ENCODE peak calls at places on chromosome 17, in eight cellular contexts. One of them, this sample, is unnamed.

GRCh38 chr17:58403312-58403711 is 14.0 kb downstream of the RNF43 start:
- DNase-seq in AG04450: no peak
- DNase-seq in fibroblast of the aortic adventitia: no peak
- DNase-seq in neural progenitor cell: peak
- DNase-seq in mucosa of descending colon: no peak
- DNase-seq in upper lobe of right lung: no peak
- DNase-seq in AG10803: no peak
- DNase-seq in BJ: no peak
- DNase-seq in this sample: no peak

GRCh38 chr17:29565643-29566472 is 979 bp downstream of the ABHD15 start:
- DNase-seq in upper lobe of right lung: peak
- DNase-seq in fibroblast of the aortic adventitia: no peak
- DNase-seq in AG04450: no peak
- DNase-seq in AG10803: no peak
- DNase-seq in mucosa of descending colon: peak
- DNase-seq in BJ: no peak
- DNase-seq in neural progenitor cell: peak
- DNase-seq in this sample: no peak

GRCh38 chr17:45374501-45374900 is 57.7 kb upstream of the MAP3K14 start:
- DNase-seq in AG04450: no peak
- DNase-seq in fibroblast of the aortic adventitia: no peak
- DNase-seq in BJ: no peak
- DNase-seq in neural progenitor cell: no peak
- DNase-seq in AG10803: no peak
- DNase-seq in upper lobe of right lung: no peak
- DNase-seq in mucosa of descending colon: no peak
- DNase-seq in this sample: no peak

GRCh38 chr17:4519361-4519788 is 20.7 kb downstream of the SPNS2 start:
- DNase-seq in BJ: no peak
- DNase-seq in fibroblast of the aortic adventitia: no peak
- DNase-seq in upper lobe of right lung: peak
- DNase-seq in AG10803: no peak
- DNase-seq in AG04450: no peak
- DNase-seq in mucosa of descending colon: no peak
- DNase-seq in neural progenitor cell: no peak
- DNase-seq in this sample: no peak

GRCh38 chr17:20200016-20200788 is 191.0 kb downstream of the SPECC1 start:
- DNase-seq in neural progenitor cell: peak
- DNase-seq in BJ: peak
- DNase-seq in AG10803: peak
- DNase-seq in upper lobe of right lung: no peak
- DNase-seq in fibroblast of the aortic adventitia: no peak
- DNase-seq in AG04450: no peak
- DNase-seq in mucosa of descending colon: no peak
- DNase-seq in this sample: no peak

GRCh38 chr17:14318109-14318905 is 17.4 kb downstream of the HS3ST3B1 start:
- DNase-seq in upper lobe of right lung: no peak
- DNase-seq in BJ: no peak
- DNase-seq in AG04450: no peak
- DNase-seq in mucosa of descending colon: no peak
- DNase-seq in fibroblast of the aortic adventitia: no peak
- DNase-seq in AG10803: no peak
- DNase-seq in neural progenitor cell: no peak
- DNase-seq in this sample: no peak

GRCh38 chr17:82300707-82301270 is 16.6 kb downstream of the CD7 start:
- DNase-seq in AG04450: no peak
- DNase-seq in fibroblast of the aortic adventitia: peak
- DNase-seq in mucosa of descending colon: peak
- DNase-seq in BJ: no peak
- DNase-seq in AG10803: peak
- DNase-seq in neural progenitor cell: peak
- DNase-seq in upper lobe of right lung: peak
- DNase-seq in this sample: peak

GRCh38 chr17:31452101-31452500 is 60.6 kb downstream of the RAB11FIP4 start:
- DNase-seq in BJ: no peak
- DNase-seq in upper lobe of right lung: no peak
- DNase-seq in mucosa of descending colon: no peak
- DNase-seq in AG10803: peak
- DNase-seq in neural progenitor cell: peak
- DNase-seq in AG04450: no peak
- DNase-seq in fibroblast of the aortic adventitia: no peak
- DNase-seq in this sample: no peak

GRCh38 chr17:11506635-11507034 is 91.6 kb upstream of the DNAH9 start:
- DNase-seq in AG10803: no peak
- DNase-seq in upper lobe of right lung: no peak
- DNase-seq in BJ: no peak
- DNase-seq in AG04450: no peak
- DNase-seq in mucosa of descending colon: no peak
- DNase-seq in fibroblast of the aortic adventitia: no peak
- DNase-seq in neural progenitor cell: peak
- DNase-seq in this sample: no peak

GRCh38 chr17:57553525-57553924 is 191.6 kb downstream of the CCDC182 start:
- DNase-seq in neural progenitor cell: no peak
- DNase-seq in fibroblast of the aortic adventitia: peak
- DNase-seq in AG04450: peak
- DNase-seq in BJ: no peak
- DNase-seq in upper lobe of right lung: no peak
- DNase-seq in mucosa of descending colon: no peak
- DNase-seq in AG10803: no peak
- DNase-seq in this sample: peak

GRCh38 chr17:37699285-37699973 is 45.4 kb downstream of the HNF1B start:
- DNase-seq in upper lobe of right lung: no peak
- DNase-seq in fibroblast of the aortic adventitia: no peak
- DNase-seq in AG04450: no peak
- DNase-seq in AG10803: peak
- DNase-seq in BJ: no peak
- DNase-seq in neural progenitor cell: no peak
- DNase-seq in mucosa of descending colon: peak
- DNase-seq in this sample: no peak

GRCh38 chr17:37698856-37699255 is 46.0 kb downstream of the HNF1B start:
- DNase-seq in AG10803: no peak
- DNase-seq in fibroblast of the aortic adventitia: no peak
- DNase-seq in upper lobe of right lung: no peak
- DNase-seq in mucosa of descending colon: no peak
- DNase-seq in BJ: no peak
- DNase-seq in neural progenitor cell: no peak
- DNase-seq in AG04450: no peak
- DNase-seq in this sample: no peak

GRCh38 chr17:37700881-37701280 is 44.0 kb downstream of the HNF1B start:
- DNase-seq in mucosa of descending colon: no peak
- DNase-seq in AG04450: no peak
- DNase-seq in fibroblast of the aortic adventitia: no peak
- DNase-seq in BJ: no peak
- DNase-seq in AG10803: no peak
- DNase-seq in upper lobe of right lung: no peak
- DNase-seq in neural progenitor cell: no peak
- DNase-seq in this sample: no peak

GRCh38 chr17:37701424-37702020 is 43.3 kb downstream of the HNF1B start:
- DNase-seq in neural progenitor cell: peak
- DNase-seq in BJ: no peak
- DNase-seq in mucosa of descending colon: peak
- DNase-seq in fibroblast of the aortic adventitia: peak
- DNase-seq in AG04450: no peak
- DNase-seq in upper lobe of right lung: peak
- DNase-seq in AG10803: no peak
- DNase-seq in this sample: peak

GRCh38 chr17:37702605-37703004 is 42.3 kb downstream of the HNF1B start:
- DNase-seq in upper lobe of right lung: no peak
- DNase-seq in AG04450: peak
- DNase-seq in AG10803: peak
- DNase-seq in mucosa of descending colon: no peak
- DNase-seq in fibroblast of the aortic adventitia: peak
- DNase-seq in BJ: peak
- DNase-seq in neural progenitor cell: no peak
- DNase-seq in this sample: peak
- TF ChIP-seq CTCF in upper lobe of right lung: no peak
- TF ChIP-seq CTCF in AG04450: no peak
- TF ChIP-seq CTCF in AG10803: peak
- TF ChIP-seq CTCF in mucosa of descending colon: no peak
- TF ChIP-seq CTCF in fibroblast of the aortic adventitia: no peak
- TF ChIP-seq CTCF in BJ: no peak
- TF ChIP-seq CTCF in neural progenitor cell: no peak
- TF ChIP-seq CTCF in this sample: no peak

DNA sequence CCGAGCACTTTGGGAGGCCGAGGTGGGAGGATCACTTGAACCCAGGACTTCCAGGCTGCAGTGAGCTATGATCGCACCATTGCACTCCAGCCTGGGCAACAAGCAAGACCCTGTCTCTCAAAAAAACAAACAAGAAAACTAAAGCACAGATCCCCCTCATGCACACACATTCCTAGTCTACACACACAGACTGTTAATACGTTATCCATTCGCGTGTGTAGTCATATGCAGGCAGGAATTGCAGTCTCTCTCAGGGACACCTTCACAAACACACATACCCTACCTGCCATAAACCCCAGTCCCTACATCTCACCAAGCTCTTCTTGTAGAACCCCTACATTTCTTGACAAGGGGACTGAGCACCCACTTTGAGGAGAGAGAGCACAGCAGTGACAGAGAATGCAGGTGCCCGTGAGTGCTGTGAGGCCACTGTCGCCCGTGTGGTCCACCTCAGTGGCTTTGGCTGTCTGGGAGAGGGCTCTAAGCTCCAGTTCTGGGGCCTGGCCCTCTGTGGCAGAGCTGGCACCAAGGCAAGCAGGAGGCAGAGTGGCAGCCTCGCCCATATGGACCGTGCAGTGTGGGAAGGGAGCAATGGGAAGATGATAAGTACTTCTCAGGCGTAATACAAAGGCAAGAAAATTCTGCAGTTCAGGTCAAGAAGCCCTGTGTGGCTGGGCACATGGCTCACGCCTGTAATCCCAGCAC is 59.0 kb upstream of the RPH3AL start:
- DNase-seq in AG04450: no peak
- DNase-seq in fibroblast of the aortic adventitia: no peak
- DNase-seq in upper lobe of right lung: no peak
- DNase-seq in AG10803: no peak
- DNase-seq in mucosa of descending colon: no peak
- DNase-seq in BJ: no peak
- DNase-seq in neural progenitor cell: no peak
- DNase-seq in this sample: no peak
- H3K4me3 ChIP-seq in AG04450: peak
- H3K4me3 ChIP-seq in fibroblast of the aortic adventitia: peak
- H3K4me3 ChIP-seq in upper lobe of right lung: no peak
- H3K4me3 ChIP-seq in AG10803: no peak
- H3K4me3 ChIP-seq in mucosa of descending colon: no peak
- H3K4me3 ChIP-seq in BJ: no peak
- H3K4me3 ChIP-seq in neural progenitor cell: no peak
- H3K4me3 ChIP-seq in this sample: no peak

DNA sequence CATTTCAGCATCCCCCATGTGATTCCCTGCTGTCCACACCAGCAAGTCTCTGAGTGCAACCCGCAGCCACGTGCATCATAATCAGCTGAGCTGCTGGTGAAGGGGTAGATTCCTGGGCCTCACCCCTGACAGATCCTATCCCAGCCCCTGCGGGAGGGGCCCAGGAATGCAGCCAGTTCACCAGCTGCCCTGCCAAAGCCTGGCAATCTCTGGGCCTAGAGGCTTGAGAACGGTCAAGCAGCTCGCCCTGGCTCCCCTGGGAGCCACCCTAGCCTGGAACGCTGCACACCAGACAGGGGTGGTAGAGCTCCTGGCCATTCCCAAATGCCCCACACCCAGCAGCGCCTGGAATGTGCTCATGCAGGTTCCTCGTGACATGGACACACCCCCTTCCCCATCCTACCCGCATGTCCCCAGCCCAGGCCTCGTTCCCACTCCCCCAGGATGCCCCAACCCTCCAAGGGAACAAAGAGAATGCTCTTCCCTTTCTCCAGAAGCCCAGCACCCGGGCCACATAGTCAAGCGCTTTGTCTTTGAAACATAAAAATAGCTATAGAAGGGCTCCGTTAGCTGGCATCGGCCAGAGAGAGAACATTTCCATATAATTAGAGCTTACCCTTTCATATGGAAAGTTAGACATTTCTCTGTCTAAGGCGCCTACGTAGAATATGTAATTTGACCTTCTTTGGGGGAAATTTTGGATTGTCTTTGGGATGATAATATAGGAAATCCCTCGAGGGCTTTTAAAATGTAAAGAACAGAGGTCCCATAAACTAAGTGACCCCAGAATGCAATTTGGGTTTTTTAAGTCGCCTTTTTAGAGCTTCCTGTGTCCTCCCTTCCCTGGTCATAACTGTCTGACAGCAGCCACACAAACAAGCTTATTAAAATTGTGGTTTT is 3.4 kb downstream of the CEP295NL start:
- DNase-seq in upper lobe of right lung: peak
- DNase-seq in AG04450: no peak
- DNase-seq in BJ: no peak
- DNase-seq in neural progenitor cell: peak
- DNase-seq in mucosa of descending colon: no peak
- DNase-seq in AG10803: peak
- DNase-seq in fibroblast of the aortic adventitia: peak
- DNase-seq in this sample: no peak
- TF ChIP-seq CTCF in upper lobe of right lung: no peak
- TF ChIP-seq CTCF in AG04450: no peak
- TF ChIP-seq CTCF in BJ: no peak
- TF ChIP-seq CTCF in neural progenitor cell: no peak
- TF ChIP-seq CTCF in mucosa of descending colon: no peak
- TF ChIP-seq CTCF in AG10803: no peak
- TF ChIP-seq CTCF in fibroblast of the aortic adventitia: no peak
- TF ChIP-seq CTCF in this sample: no peak

GRCh38 chr17:76452646-76453430 is at the start of gene UBE2O:
- DNase-seq in AG10803: peak
- DNase-seq in AG04450: no peak
- DNase-seq in neural progenitor cell: peak
- DNase-seq in mucosa of descending colon: peak
- DNase-seq in upper lobe of right lung: peak
- DNase-seq in BJ: no peak
- DNase-seq in fibroblast of the aortic adventitia: peak
- DNase-seq in this sample: peak

GRCh38 chr17:76452102-76452645 is 778 bp downstream of the UBE2O start:
- DNase-seq in mucosa of descending colon: peak
- DNase-seq in BJ: no peak
- DNase-seq in AG04450: no peak
- DNase-seq in upper lobe of right lung: no peak
- DNase-seq in fibroblast of the aortic adventitia: no peak
- DNase-seq in neural progenitor cell: peak
- DNase-seq in AG10803: no peak
- DNase-seq in this sample: no peak

GRCh38 chr17:76453431-76453743 is 435 bp upstream of the UBE2O start:
- DNase-seq in BJ: no peak
- DNase-seq in AG04450: no peak
- DNase-seq in fibroblast of the aortic adventitia: no peak
- DNase-seq in upper lobe of right lung: no peak
- DNase-seq in neural progenitor cell: no peak
- DNase-seq in AG10803: no peak
- DNase-seq in mucosa of descending colon: no peak
- DNase-seq in this sample: no peak

GRCh38 chr17:76449126-76449525 is 3.8 kb downstream of the UBE2O start:
- DNase-seq in AG04450: no peak
- DNase-seq in BJ: no peak
- DNase-seq in neural progenitor cell: no peak
- DNase-seq in fibroblast of the aortic adventitia: peak
- DNase-seq in upper lobe of right lung: no peak
- DNase-seq in mucosa of descending colon: no peak
- DNase-seq in AG10803: no peak
- DNase-seq in this sample: no peak

DNA sequence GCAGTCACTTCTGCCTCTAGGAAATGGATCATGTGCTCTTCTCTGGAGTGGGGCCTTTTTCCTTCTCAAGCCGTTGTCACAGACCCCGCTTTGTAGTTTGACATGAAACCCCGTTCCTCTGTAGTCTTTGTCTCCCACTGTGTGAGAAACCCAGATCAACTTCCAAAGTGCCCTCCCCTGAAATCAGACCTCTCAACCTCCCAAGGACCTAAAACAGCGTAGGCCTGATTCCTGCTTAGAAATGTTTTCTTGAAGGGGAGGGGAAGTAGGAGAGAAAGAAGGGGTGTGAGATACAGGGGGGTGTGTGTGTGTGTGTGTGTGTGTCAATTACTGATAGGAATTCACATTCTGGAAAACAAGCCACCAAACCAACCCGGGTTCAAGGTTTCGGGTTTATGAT is 1.5 kb downstream of the UBE2O start:
- DNase-seq in neural progenitor cell: peak
- DNase-seq in upper lobe of right lung: no peak
- DNase-seq in fibroblast of the aortic adventitia: no peak
- DNase-seq in mucosa of descending colon: no peak
- DNase-seq in BJ: no peak
- DNase-seq in AG04450: no peak
- DNase-seq in AG10803: no peak
- DNase-seq in this sample: no peak
- H3K4me3 ChIP-seq in neural progenitor cell: peak
- H3K4me3 ChIP-seq in upper lobe of right lung: no peak
- H3K4me3 ChIP-seq in fibroblast of the aortic adventitia: peak
- H3K4me3 ChIP-seq in mucosa of descending colon: no peak
- H3K4me3 ChIP-seq in BJ: peak
- H3K4me3 ChIP-seq in AG04450: peak
- H3K4me3 ChIP-seq in AG10803: peak
- H3K4me3 ChIP-seq in this sample: peak